ENCODE peak calls at places on chromosomes 7 and 10, in four cellular contexts. C is activated effector memory CD4-positive, alpha-beta T cell treated with Interleukin-2 at 50 U/mL for 16 hours; Y is activated CD8-positive, alpha-beta memory T cell treated with anti-CD3 and anti-CD28 coated beads for 24 hours; D is activated naive CD4-positive, alpha-beta T cell treated with anti-CD3 and anti-CD28 coated beads for 36 hours. S is an unnamed sample.

GRCh38 chr7:41540601-41541000 is 162.3 kb downstream of the INHBA start:
- DNase-seq in C (no peak), Y (no peak), D (no peak), S (no peak)

GRCh38 chr10:86293323-86293840 is 73.2 kb downstream of the GRID1 start:
- DNase-seq in C (no peak), Y (peak), D (no peak), S (no peak)

GRCh38 chr7:141501451-141501850 is 49.8 kb upstream of the AGK start:
- DNase-seq in C (no peak), Y (no peak), D (no peak), S (no peak)

GRCh38 chr7:93046641-93047040 is 71.1 kb downstream of the SAMD9 start:
- DNase-seq in C (no peak), Y (no peak), D (no peak), S (no peak)

GRCh38 chr7:46558482-46559193 is 637.6 kb upstream of the IGFBP3 start:
- DNase-seq in C (no peak), Y (no peak), D (no peak), S (no peak)

GRCh38 chr10:27724287-27724686 is 21.3 kb downstream of the MKX start:
- DNase-seq in C (no peak), Y (no peak), D (no peak), S (no peak)

GRCh38 chr7:86962623-86963022 is 96.8 kb downstream of the ELAPOR2 start:
- DNase-seq in C (no peak), Y (no peak), D (no peak), S (no peak)

GRCh38 chr10:113959383-113959760 is 84.3 kb upstream of the ADRB1 start:
- DNase-seq in C (no peak), Y (no peak), D (no peak), S (no peak)

GRCh38 chr10:128375171-128375570 is 248.9 kb upstream of the MKI67 start:
- DNase-seq in C (no peak), Y (no peak), D (no peak), S (no peak)

GRCh38 chr10:43254199-43254730 is 12.6 kb downstream of the RASGEF1A start:
- DNase-seq in C (no peak), Y (peak), D (no peak), S (no peak)

GRCh38 chr10:8312861-8313260 is 258.4 kb downstream of the GATA3 start:
- DNase-seq in C (no peak), Y (no peak), D (no peak), S (no peak)

GRCh38 chr10:48574322-48574796 is 30.5 kb downstream of the ARHGAP22 start:
- DNase-seq in C (no peak), Y (no peak), D (no peak), S (no peak)

GRCh38 chr10:91378061-91378460 is 32.1 kb upstream of the HECTD2 start:
- DNase-seq in C (peak), Y (no peak), D (peak), S (no peak)

GRCh38 chr10:11472158-11472753 is 139.2 kb downstream of the USP6NL start:
- DNase-seq in C (peak), Y (peak), D (peak), S (peak)

GRCh38 chr7:17706734-17707133 is 233.6 kb downstream of the SNX13 start:
- DNase-seq in C (no peak), Y (no peak), D (peak), S (no peak)

GRCh38 chr7:139183878-139184338 is 47.1 kb upstream of the UBN2 start:
- DNase-seq in C (no peak), Y (no peak), D (no peak), S (no peak)

GRCh38 chr7:154859747-154860620 is 142.9 kb downstream of the PAXIP1 start:
- DNase-seq in C (no peak), Y (no peak), D (no peak), S (no peak)

GRCh38 chr7:36614954-36615353 is 109.3 kb downstream of the AOAH start:
- DNase-seq in C (no peak), Y (no peak), D (no peak), S (no peak)